ENCODE peak calls at places on chromosomes 7 and 10, in four cellular contexts. L is right lobe of liver; E is progenitor cell of endocrine pancreas; R is CD4-positive, alpha-beta T cell. Y is an unnamed sample.

GRCh38 chr7:56097700-56098099 is 4.9 kb upstream of the PHKG1 start:
- DNase-seq in L (no peak), E (no peak), R (no peak), Y (no peak)

GRCh38 chr7:139203992-139204391 is 27.0 kb upstream of the UBN2 start:
- DNase-seq in L (no peak), E (no peak), R (no peak), Y (no peak)

GRCh38 chr7:110987130-110987693 is 103.7 kb upstream of the LRRN3 start:
- DNase-seq in L (no peak), E (no peak), R (no peak), Y (no peak)

GRCh38 chr7:74466196-74466813 is 12.6 kb downstream of the GTF2IRD1 start:
- DNase-seq in L (no peak), E (no peak), R (no peak), Y (no peak)

GRCh38 chr10:116686632-116687031 is 55.7 kb downstream of the HSPA12A start:
- DNase-seq in L (no peak), E (no peak), R (no peak), Y (no peak)

GRCh38 chr7:80478683-80479082 is 33.2 kb downstream of the GNAT3 start:
- DNase-seq in L (no peak), E (no peak), R (no peak), Y (no peak)

GRCh38 chr7:74013539-74014272 is 14.3 kb upstream of the ELN start:
- DNase-seq in L (no peak), E (no peak), R (no peak), Y (no peak)

GRCh38 chr7:70693690-70694356 is 438.1 kb upstream of the GALNT17 start:
- DNase-seq in L (peak), E (peak), R (peak), Y (peak)

GRCh38 chr7:35875292-35875691 is 74.4 kb downstream of the SEPTIN7 start:
- DNase-seq in L (no peak), E (no peak), R (no peak), Y (no peak)

GRCh38 chr10:47369251-47369894 is 14.7 kb downstream of the ZNF488 start:
- DNase-seq in L (no peak), E (no peak), R (peak), Y (peak)

GRCh38 chr10:110556993-110557601 is 10.4 kb upstream of the SMC3 start:
- DNase-seq in L (no peak), E (no peak), R (peak), Y (no peak)

GRCh38 chr10:124678566-124679240 is 65.5 kb downstream of the FAM53B start:
- DNase-seq in L (peak), E (no peak), R (peak), Y (no peak)

GRCh38 chr7:20350518-20350951 is 19.8 kb downstream of the ITGB8 start:
- DNase-seq in L (no peak), E (no peak), R (no peak), Y (no peak)

GRCh38 chr7:148050492-148051158 is 539.9 kb upstream of the C7orf33 start:
- DNase-seq in L (no peak), E (no peak), R (no peak), Y (no peak)

GRCh38 chr10:3375505-3375904 is 202.9 kb upstream of the PITRM1 start:
- DNase-seq in L (no peak), E (no peak), R (no peak), Y (no peak)

GRCh38 chr7:5429253-5429856 is 5.7 kb upstream of the TNRC18 start:
- DNase-seq in L (peak), E (peak), R (no peak), Y (no peak)

GRCh38 chr10:118497227-118497626 is 98.2 kb downstream of the PRLHR start:
- DNase-seq in L (no peak), E (no peak), R (no peak), Y (no peak)

GRCh38 chr7:103316378-103316941 is 19.2 kb downstream of the PMPCB start:
- DNase-seq in L (no peak), E (no peak), R (no peak), Y (no peak)

GRCh38 chr10:110409488-110409887 is 88.2 kb upstream of the DUSP5 start:
- DNase-seq in L (no peak), E (no peak), R (no peak), Y (no peak)

GRCh38 chr7:7249814-7250213 is 67.5 kb downstream of the C1GALT1 start:
- DNase-seq in L (no peak), E (no peak), R (no peak), Y (no peak)

GRCh38 chr7:5692112-5692844 is 89.2 kb downstream of the RNF216 start:
- DNase-seq in L (no peak), E (no peak), R (no peak), Y (no peak)

GRCh38 chr10:91163269-91163708 is 57.2 kb upstream of the PCGF5 start:
- DNase-seq in L (peak), E (no peak), R (peak), Y (no peak)

GRCh38 chr7:45217358-45217757 is 59.8 kb downstream of the RAMP3 start:
- DNase-seq in L (no peak), E (no peak), R (no peak), Y (no peak)
- TF ChIP-seq CTCF in L (no peak), E (peak), R (no peak), Y (no peak)

DNA sequence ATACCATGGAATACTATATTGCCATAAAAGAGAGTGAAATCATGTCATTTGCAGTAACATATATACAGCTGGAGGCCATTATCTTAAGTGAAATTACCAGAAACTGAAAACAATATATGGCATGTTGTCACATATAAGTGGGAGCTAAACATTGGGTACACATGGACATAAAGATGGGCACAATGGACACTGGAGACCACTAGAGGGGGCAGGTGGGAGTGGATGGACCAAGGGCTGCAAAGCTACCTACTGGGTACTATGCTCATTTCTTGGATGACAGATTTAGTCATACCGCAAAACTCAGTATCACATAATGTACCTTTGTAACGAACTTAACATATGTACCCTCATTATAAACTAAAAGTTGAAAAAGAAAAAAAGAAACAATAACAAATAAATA is 1167.6 kb downstream of the NXPH1 start:
- DNase-seq in L (no peak), E (no peak), R (no peak), Y (no peak)
- TF ChIP-seq CTCF in L (no peak), E (peak), R (no peak), Y (peak)

GRCh38 chr7:951881-952547 is 2.5 kb downstream of the ADAP1 start:
- DNase-seq in L (peak), E (no peak), R (no peak), Y (no peak)

GRCh38 chr7:953547-954327 is 743 bp downstream of the ADAP1 start:
- DNase-seq in L (peak), E (no peak), R (no peak), Y (no peak)

GRCh38 chr7:952548-953441 is 1.7 kb downstream of the ADAP1 start:
- DNase-seq in L (peak), E (no peak), R (no peak), Y (no peak)

GRCh38 chr7:956031-956430 is 1.6 kb upstream of the ADAP1 start:
- DNase-seq in L (peak), E (no peak), R (no peak), Y (no peak)

DNA sequence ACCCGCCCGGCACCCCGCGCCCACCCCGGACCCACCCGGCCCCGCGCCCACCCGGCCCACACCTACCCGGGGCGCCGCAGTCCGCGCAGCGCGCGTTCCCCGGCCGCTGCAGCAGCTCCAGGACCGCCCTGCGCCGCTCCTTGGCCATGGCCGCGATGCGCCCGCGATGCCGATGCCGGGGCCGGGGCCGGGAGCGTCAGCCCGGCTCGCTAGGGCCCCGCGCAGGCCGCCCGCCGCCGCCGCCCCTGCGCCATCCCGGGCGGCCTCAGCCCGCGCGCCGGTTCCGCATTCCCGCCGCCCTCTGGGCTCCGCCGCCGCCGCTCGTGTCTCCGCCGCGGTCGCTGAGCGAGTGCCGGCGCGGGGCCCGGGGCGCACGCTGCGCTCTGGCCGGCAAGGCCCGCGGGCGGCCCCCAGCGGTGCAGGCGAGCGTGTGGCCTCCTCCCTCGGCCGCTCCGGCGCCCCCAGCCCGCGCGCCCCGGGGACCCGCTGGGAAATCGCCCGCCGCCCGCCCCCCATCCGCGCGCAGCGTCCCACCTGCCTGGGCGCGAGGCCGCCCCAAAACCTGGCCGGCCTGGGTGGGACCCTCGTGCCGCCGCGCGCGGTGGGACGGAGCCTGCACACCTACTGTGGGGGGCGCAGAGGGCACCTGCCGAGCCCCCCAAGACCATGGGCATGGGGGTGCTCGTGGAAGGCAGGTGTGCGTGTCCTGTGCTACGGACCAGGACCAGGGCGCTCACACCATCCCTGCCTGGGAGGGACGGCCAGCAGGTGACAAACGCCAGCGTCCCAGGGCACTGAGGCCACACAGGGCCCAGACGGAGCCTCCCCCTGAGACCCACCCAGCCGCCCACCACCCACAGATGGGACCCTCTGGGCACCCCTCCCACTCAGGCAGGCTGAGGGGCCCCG is at the start of gene ADAP1:
- DNase-seq in L (peak), E (peak), R (peak), Y (no peak)
- TF ChIP-seq CTCF in L (peak), E (peak), R (no peak), Y (peak)

DNA sequence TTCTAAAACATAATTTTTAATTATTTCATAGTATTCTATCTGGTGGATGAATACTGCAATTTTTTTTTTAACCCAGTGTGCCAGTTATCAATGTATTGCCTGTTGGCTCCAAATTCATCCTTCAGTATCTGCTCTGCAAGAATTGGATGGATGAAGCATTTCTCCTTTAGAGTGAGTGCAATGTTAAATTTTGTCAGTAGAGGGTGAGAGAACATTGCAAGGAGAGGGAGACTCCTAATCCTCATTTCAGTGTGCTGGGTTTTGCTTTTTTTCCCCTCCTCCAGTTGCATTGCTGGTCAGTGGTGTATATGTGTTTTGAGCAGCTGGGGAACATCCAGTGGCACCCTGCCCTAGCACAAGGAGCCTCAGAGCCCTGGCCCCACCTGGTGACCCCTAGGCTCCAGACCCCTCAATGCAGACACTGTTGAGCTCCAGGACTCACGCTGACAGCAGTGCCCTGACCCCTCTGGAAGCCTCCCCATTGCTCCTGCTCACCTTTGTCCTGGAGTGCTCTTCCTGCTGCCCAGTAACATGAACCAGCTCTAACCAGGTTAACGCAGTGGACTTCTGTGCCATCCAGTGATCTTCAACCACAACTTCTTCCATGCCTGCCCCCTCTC is 199.4 kb downstream of the USP6NL start:
- DNase-seq in L (no peak), E (no peak), R (no peak), Y (no peak)
- TF ChIP-seq CTCF in L (no peak), E (peak), R (no peak), Y (no peak)

GRCh38 chr10:97873569-97873968 is 23.9 kb downstream of the GOLGA7B start:
- DNase-seq in L (no peak), E (no peak), R (no peak), Y (no peak)

GRCh38 chr10:97879241-97879640 is 29.6 kb downstream of the GOLGA7B start:
- DNase-seq in L (no peak), E (no peak), R (no peak), Y (no peak)

GRCh38 chr10:97874332-97874731 is 24.7 kb downstream of the GOLGA7B start:
- DNase-seq in L (no peak), E (no peak), R (no peak), Y (no peak)

GRCh38 chr10:97875391-97875790 is 25.7 kb downstream of the GOLGA7B start:
- DNase-seq in L (no peak), E (no peak), R (no peak), Y (no peak)

DNA sequence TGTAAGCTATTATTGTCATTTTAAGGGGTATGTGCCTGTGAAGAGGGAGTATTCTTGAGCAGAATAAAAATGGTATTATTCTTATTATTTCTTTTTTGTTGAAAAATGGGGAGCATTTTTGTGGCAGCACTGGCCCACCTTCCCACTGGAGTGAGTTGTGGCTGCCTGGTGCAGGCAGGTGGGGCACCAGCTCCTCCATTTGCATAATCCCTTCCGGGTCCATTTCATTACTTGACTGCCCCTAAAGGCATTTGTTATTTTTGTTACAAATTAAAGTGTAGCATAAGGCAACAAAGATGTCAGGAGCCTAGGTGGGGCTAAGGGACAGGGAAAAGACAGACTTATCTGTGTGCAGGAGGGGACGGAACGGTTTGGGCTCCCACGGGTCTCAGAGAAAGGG is 26.7 kb downstream of the GOLGA7B start:
- DNase-seq in L (no peak), E (no peak), R (no peak), Y (no peak)
- TF ChIP-seq CTCF in L (no peak), E (no peak), R (no peak), Y (no peak)

GRCh38 chr7:12066004-12066403 is 145.1 kb upstream of the TMEM106B start:
- DNase-seq in L (no peak), E (no peak), R (no peak), Y (no peak)

GRCh38 chr7:12064716-12065115 is 146.4 kb upstream of the TMEM106B start:
- DNase-seq in L (no peak), E (no peak), R (no peak), Y (no peak)

GRCh38 chr7:12066561-12066960 is 144.5 kb upstream of the TMEM106B start:
- DNase-seq in L (no peak), E (no peak), R (no peak), Y (no peak)

GRCh38 chr7:12067156-12067831 is 143.8 kb upstream of the TMEM106B start:
- DNase-seq in L (no peak), E (peak), R (peak), Y (no peak)

GRCh38 chr7:12069757-12070156 is 141.3 kb upstream of the TMEM106B start:
- DNase-seq in L (no peak), E (no peak), R (no peak), Y (no peak)
- TF ChIP-seq CTCF in L (no peak), E (no peak), R (no peak), Y (no peak)

DNA sequence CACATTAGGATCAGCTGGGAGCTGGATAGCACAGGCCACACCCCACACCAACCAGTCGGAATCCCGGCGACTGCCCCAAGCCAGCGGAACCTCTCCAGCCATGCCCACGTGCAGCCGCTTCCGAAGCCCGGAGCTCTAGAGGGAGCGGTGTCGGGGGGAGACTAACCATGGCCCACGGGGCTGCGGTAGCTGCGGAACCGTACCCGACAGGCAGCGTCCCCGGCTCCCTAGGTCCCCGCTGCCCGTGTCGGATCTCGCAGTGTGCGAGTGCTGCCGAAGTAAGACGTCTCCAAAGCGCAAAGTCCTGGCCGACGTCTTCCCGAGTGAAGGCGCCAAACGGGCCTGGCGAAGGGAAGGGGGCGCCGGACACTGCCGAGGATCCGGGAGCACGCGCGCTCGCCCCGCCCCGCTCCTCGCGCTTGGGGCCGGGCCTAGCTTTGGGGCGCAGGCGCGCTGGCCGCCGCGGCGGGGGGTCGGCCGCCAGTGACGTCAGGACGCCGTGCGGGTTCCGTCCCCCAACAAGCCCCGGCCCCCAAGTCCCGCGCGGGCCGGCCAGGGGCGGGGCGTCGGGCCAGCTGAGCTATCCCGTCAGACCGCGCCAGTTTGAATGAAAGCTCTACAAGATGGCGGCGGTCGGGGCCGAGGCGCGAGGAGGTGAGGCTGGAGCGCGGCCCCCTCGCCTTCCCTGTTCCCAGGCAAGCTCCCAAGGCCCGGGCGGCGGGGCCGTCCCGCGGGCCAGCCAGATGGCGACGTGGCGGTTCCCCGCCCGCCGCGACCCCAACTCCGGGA is at the start of gene SUV39H2:
- DNase-seq in L (peak), E (peak), R (peak), Y (peak)
- TF ChIP-seq CTCF in L (no peak), E (peak), R (no peak), Y (peak)

DNA sequence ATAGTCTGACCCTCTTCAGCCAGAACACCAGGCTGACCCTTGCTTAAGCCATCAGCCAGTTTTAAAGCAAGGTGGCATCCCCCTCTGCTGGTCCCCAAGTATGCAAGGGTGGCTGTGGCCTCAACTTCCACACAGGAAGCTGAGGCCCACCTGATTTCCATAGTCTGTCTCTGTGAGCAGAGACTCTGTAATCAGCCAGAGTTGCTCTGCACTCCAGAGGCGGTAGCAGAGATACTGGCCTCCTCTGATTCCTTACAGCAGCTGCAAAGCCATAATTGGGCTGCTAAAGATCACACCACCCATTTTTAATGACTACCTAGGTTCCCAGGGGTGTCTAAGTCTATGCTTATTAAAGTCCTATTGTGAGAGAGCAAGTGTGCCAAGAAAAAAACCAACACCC is 1.8 kb downstream of the PDAP1 start:
- DNase-seq in L (no peak), E (no peak), R (no peak), Y (no peak)
- TF ChIP-seq CTCF in L (no peak), E (no peak), R (no peak), Y (no peak)

GRCh38 chr10:71837085-71837827 is 13.8 kb downstream of the PSAP start:
- DNase-seq in L (no peak), E (no peak), R (no peak), Y (no peak)
- TF ChIP-seq CTCF in L (no peak), E (peak), R (peak), Y (peak)

GRCh38 chr10:45160266-45160665 is 155.1 kb downstream of the OR13A1 start:
- DNase-seq in L (no peak), E (no peak), R (no peak), Y (no peak)

GRCh38 chr10:45154481-45154880 is 153.8 kb downstream of the ZNF22 start:
- DNase-seq in L (no peak), E (no peak), R (no peak), Y (no peak)

GRCh38 chr10:45151467-45152214 is 150.9 kb downstream of the ZNF22 start:
- DNase-seq in L (no peak), E (no peak), R (no peak), Y (no peak)

GRCh38 chr10:45152726-45153125 is 152.0 kb downstream of the ZNF22 start:
- DNase-seq in L (no peak), E (no peak), R (no peak), Y (no peak)

GRCh38 chr10:45155784-45156183 is 155.1 kb downstream of the ZNF22 start:
- DNase-seq in L (no peak), E (no peak), R (no peak), Y (no peak)
- TF ChIP-seq CTCF in L (no peak), E (no peak), R (no peak), Y (no peak)